ENCODE peak calls at places on chromosomes 11 and 22, in four cellular contexts. B is neural progenitor cell, T is colonic mucosa, U is GM12865. Z is an unnamed sample.

GRCh38 chr22:49083607-49084006 is 744.1 kb downstream of the BRD1 start:
- DNase-seq in T (no peak), B (no peak), U (no peak), Z (no peak)

GRCh38 chr11:34305095-34305692 is 52.6 kb downstream of the ABTB2 start:
- DNase-seq in U (no peak), T (no peak), B (no peak), Z (no peak)

GRCh38 chr22:45083659-45084305 is 74.0 kb upstream of the PHF21B start:
- DNase-seq in B (no peak), T (no peak), U (no peak), Z (no peak)

GRCh38 chr22:22507743-22508273 is 734 bp downstream of the ZNF280B start:
- DNase-seq in B (peak), U (no peak), T (no peak), Z (no peak)

GRCh38 chr11:126357969-126358762 is 2.7 kb downstream of the ST3GAL4 start:
- DNase-seq in U (no peak), B (no peak), T (no peak), Z (no peak)

GRCh38 chr11:106691807-106692365 is 326.4 kb downstream of the GUCY1A2 start:
- DNase-seq in T (no peak), B (no peak), U (no peak), Z (no peak)

GRCh38 chr11:117570701-117571100 is 226.3 kb downstream of the DSCAML1 start:
- DNase-seq in T (no peak), B (no peak), U (no peak), Z (no peak)

GRCh38 chr11:62556102-62556871 is 9.7 kb upstream of the AHNAK start:
- DNase-seq in B (peak), U (peak), T (peak), Z (peak)

GRCh38 chr11:7635137-7635536 is 38.2 kb downstream of the CYB5R2 start:
- DNase-seq in U (no peak), T (no peak), B (no peak), Z (peak)

GRCh38 chr22:39493759-39494158 is 8.3 kb upstream of the MIEF1 start:
- DNase-seq in U (no peak), B (no peak), T (no peak), Z (peak)

GRCh38 chr11:5367461-5368074 is 16.0 kb upstream of the OR51M1 start:
- DNase-seq in B (no peak), U (no peak), T (no peak), Z (no peak)

GRCh38 chr11:5364214-5364613 is 12.9 kb downstream of the OR51B6 start:
- DNase-seq in T (no peak), U (no peak), B (no peak), Z (no peak)

GRCh38 chr11:5366856-5367255 is 15.5 kb downstream of the OR51B6 start:
- DNase-seq in T (no peak), U (no peak), B (no peak), Z (no peak)

GRCh38 chr11:5368502-5369043 is 15.0 kb upstream of the OR51M1 start:
- DNase-seq in B (no peak), T (no peak), U (no peak), Z (no peak)

GRCh38 chr11:5369793-5370192 is 13.8 kb upstream of the OR51M1 start:
- DNase-seq in B (peak), U (peak), T (no peak), Z (no peak)
- TF ChIP-seq CTCF in B (peak), U (peak), T (no peak), Z (no peak)

GRCh38 chr22:38043151-38044039 is 13.8 kb upstream of the PICK1 start:
- DNase-seq in U (no peak), T (no peak), B (no peak), Z (no peak)
- TF ChIP-seq CTCF in U (no peak), T (no peak), B (no peak), Z (no peak)

GRCh38 chr11:132187391-132187790 is 817.0 kb downstream of the NTM start:
- DNase-seq in U (no peak), T (no peak), B (no peak), Z (no peak)

GRCh38 chr11:132187814-132188213 is 817.4 kb downstream of the NTM start:
- DNase-seq in T (no peak), U (no peak), B (no peak), Z (no peak)

GRCh38 chr11:132184079-132184478 is 813.7 kb downstream of the NTM start:
- DNase-seq in U (no peak), T (no peak), B (no peak), Z (no peak)

GRCh38 chr11:132186193-132186592 is 815.8 kb downstream of the NTM start:
- DNase-seq in B (no peak), T (no peak), U (no peak), Z (no peak)

GRCh38 chr11:132186699-132187098 is 816.3 kb downstream of the NTM start:
- DNase-seq in U (no peak), T (no peak), B (peak), Z (no peak)
- TF ChIP-seq CTCF in U (peak), T (no peak), B (peak), Z (no peak)

GRCh38 chr22:46655861-46656608 is 35.8 kb downstream of the GRAMD4 start:
- DNase-seq in B (no peak), U (no peak), T (no peak), Z (no peak)

GRCh38 chr22:46656856-46657654 is 36.9 kb downstream of the GRAMD4 start:
- DNase-seq in T (no peak), B (no peak), U (no peak), Z (no peak)

GRCh38 chr22:46659059-46659790 is 39.0 kb downstream of the GRAMD4 start:
- DNase-seq in U (no peak), T (no peak), B (no peak), Z (no peak)

GRCh38 chr22:46657996-46658947 is 38.1 kb downstream of the GRAMD4 start:
- DNase-seq in B (no peak), U (no peak), T (no peak), Z (no peak)

GRCh38 chr22:46657655-46657953 is 37.4 kb downstream of the GRAMD4 start:
- DNase-seq in T (no peak), B (no peak), U (no peak), Z (no peak)
- TF ChIP-seq CTCF in T (no peak), B (no peak), U (no peak), Z (no peak)

GRCh38 chr22:25357606-25358420 is 138.4 kb downstream of the CRYBB2 start:
- DNase-seq in U (no peak), B (no peak), T (no peak), Z (no peak)

GRCh38 chr22:25360891-25361645 is 141.6 kb downstream of the CRYBB2 start:
- DNase-seq in U (no peak), B (no peak), T (no peak), Z (no peak)

GRCh38 chr22:25360411-25360810 is 141.0 kb downstream of the CRYBB2 start:
- DNase-seq in T (no peak), U (no peak), B (no peak), Z (no peak)

GRCh38 chr22:25358421-25359170 is 139.2 kb downstream of the CRYBB2 start:
- DNase-seq in T (no peak), B (no peak), U (no peak), Z (no peak)

DNA sequence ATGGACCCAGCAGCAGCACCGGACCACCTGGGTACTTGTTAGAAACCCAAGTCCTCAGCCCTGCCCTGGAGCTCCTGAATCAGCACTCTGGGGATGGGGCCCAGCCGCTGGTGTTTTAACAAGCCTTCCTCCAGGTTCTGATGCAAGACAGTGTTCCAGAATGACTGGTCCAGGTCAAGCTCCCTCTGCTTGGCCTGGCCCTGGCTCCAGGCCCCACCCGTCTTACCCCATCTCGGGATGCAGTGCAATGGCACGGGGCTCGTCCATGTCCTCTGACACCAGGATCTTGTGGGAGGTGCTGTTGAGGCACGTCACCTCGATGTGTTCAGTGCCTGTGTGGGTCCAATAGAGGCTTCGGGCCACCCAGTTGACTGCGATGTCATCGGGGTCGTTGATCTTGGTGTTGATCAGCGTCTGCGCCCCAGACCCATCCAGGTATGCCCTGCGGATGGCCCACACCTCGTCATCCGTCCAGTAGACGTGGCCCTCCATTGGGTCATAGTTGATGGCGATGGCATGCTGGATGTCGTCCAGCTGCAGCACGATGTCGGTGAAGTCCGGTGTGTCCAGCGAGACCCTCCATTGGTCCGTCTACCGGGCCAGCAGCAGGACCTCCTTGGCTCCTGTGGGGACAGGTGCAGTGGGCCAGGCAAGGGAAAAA is 140.3 kb downstream of the CRYBB2 start:
- DNase-seq in B (no peak), U (no peak), T (no peak), Z (no peak)
- TF ChIP-seq CTCF in B (no peak), U (no peak), T (no peak), Z (no peak)

DNA sequence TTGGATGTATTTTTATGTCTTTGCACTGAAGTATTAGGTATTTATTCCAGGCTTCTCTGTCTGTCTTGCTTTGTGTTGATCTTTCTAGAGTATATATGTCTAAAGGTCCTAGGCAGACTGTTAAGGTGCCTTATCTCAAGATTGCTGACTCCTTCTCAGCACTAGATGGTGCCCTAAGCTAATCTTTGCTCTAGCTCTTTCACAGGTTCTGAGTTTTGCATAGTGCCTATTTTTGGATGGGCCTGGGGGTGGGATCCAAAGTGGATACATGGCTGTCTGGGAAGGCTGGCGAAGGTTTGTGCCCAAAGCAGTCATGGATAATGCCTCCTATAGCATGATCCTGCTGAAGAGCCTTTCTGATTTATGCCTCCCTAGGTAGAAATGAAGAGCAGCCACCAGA is 154.9 kb downstream of the TRPC6 start:
- DNase-seq in B (peak), U (peak), T (no peak), Z (peak)
- TF ChIP-seq CTCF in B (peak), U (peak), T (peak), Z (no peak)

GRCh38 chr22:43289976-43290663 is 53.1 kb downstream of the SCUBE1 start:
- DNase-seq in B (no peak), T (no peak), U (no peak), Z (no peak)
- TF ChIP-seq CTCF in B (no peak), T (no peak), U (no peak), Z (no peak)

GRCh38 chr11:120835601-120836228 is 188.2 kb upstream of the TBCEL start:
- DNase-seq in T (no peak), B (no peak), U (peak), Z (no peak)
- TF ChIP-seq CTCF in T (no peak), B (no peak), U (no peak), Z (no peak)

GRCh38 chr11:120258661-120259060 is 18.7 kb downstream of the POU2F3 start:
- DNase-seq in U (no peak), T (no peak), B (no peak), Z (no peak)
- TF ChIP-seq CTCF in U (no peak), T (no peak), B (no peak), Z (no peak)

DNA sequence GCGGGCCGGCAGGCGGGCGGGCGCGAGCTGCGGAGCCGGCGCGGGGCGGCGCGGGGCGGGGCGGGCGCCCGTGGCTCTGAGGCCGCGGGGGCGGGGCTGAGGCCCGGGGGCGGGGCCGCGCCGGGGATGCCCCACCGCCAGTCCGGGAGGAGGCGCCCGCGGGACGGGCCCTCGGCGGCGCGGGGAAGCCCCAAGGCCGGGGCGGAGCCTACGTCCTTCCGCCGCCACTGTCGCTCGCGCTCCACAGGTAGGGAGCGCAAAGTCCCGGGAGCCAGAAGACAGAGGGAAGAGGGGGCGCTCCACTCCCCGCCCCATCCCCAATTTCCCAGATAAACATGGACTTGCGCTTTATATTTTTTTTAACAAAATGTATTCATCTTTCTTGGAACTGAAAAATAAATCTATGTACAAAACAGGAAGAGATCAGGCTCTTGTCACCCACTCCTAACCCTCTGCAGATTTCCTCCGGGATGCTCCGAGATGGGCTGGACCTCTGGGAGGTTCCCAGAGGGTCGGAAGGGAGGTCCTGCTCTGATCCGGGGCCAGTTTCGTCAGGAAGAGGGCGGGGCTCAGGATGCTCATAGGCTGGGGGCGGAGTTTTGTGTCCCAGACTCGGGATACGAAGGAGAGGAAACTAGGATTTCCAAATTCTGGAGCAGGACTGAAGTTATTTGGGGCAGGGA is at the start of gene MAP4K2:
- DNase-seq in U (peak), T (peak), B (peak), Z (peak)
- TF ChIP-seq CTCF in U (no peak), T (no peak), B (peak), Z (no peak)